ENCODE peak calls at places on chromosomes 7 and 10, in six cellular contexts. B is heart right ventricle, F is BJ, J is Caco-2, X is IMR-90, H is brain microvascular endothelial cell. Y is an unnamed sample.

GRCh38 chr7:47482013-47482761 is 99.7 kb downstream of the TNS3 start:
- DNase-seq in B (peak; percentile 70), F (peak; percentile 76), J (peak; percentile 62), X (peak; percentile 98), H (peak; percentile 96), Y (peak; percentile 99)

GRCh38 chr10:127921751-127922140 is 14.8 kb downstream of the PTPRE start:
- DNase-seq in B (no peak), F (no peak), J (no peak), X (no peak), H (no peak), Y (no peak)

GRCh38 chr7:11557627-11558026 is 274.4 kb downstream of the THSD7A start:
- DNase-seq in B (no peak), F (no peak), J (peak; percentile 61), X (no peak), H (peak; percentile 2), Y (no peak)

GRCh38 chr7:45259966-45260646 is 102.5 kb downstream of the RAMP3 start:
- DNase-seq in B (peak; percentile 43), F (no peak), J (peak; percentile 76), X (peak; percentile 7), H (peak; percentile 7), Y (no peak)

GRCh38 chr10:25059990-25060389 is 43.6 kb downstream of the THNSL1 start:
- DNase-seq in B (no peak), F (no peak), J (peak; percentile 94), X (peak; percentile 75), H (peak; percentile 90), Y (peak; percentile 77)

GRCh38 chr7:49911906-49912305 is 138.5 kb downstream of the VWC2 start:
- DNase-seq in B (no peak), F (no peak), J (no peak), X (no peak), H (no peak), Y (no peak)

GRCh38 chr7:105353752-105354328 is 34.9 kb downstream of the SRPK2 start:
- DNase-seq in B (peak; percentile 53), F (no peak), J (no peak), X (no peak), H (peak; percentile 61), Y (no peak)

GRCh38 chr10:130580975-130581374 is 444.8 kb downstream of the GLRX3 start:
- DNase-seq in B (no peak), F (no peak), J (no peak), X (no peak), H (no peak), Y (no peak)

GRCh38 chr7:51315393-51316261 is 982 bp downstream of the COBL start:
- DNase-seq in B (no peak), F (no peak), J (peak; percentile 89), X (no peak), H (no peak), Y (peak; percentile 37)

GRCh38 chr7:159310457-159311171 is 165.9 kb upstream of the VIPR2 start:
- DNase-seq in B (no peak), F (no peak), J (peak; percentile 43), X (no peak), H (no peak), Y (no peak)

GRCh38 chr7:50363327-50364060 is 59.0 kb downstream of the IKZF1 start:
- DNase-seq in B (no peak), F (no peak), J (no peak), X (no peak), H (no peak), Y (no peak)

GRCh38 chr10:126702181-126702580 is 31.7 kb upstream of the C10orf90 start:
- DNase-seq in B (no peak), F (no peak), J (no peak), X (peak; percentile 2), H (peak; percentile 37), Y (no peak)

GRCh38 chr7:932651-932975 is 21.9 kb downstream of the ADAP1 start:
- DNase-seq in B (no peak), F (no peak), J (no peak), X (no peak), H (no peak), Y (no peak)

DNA sequence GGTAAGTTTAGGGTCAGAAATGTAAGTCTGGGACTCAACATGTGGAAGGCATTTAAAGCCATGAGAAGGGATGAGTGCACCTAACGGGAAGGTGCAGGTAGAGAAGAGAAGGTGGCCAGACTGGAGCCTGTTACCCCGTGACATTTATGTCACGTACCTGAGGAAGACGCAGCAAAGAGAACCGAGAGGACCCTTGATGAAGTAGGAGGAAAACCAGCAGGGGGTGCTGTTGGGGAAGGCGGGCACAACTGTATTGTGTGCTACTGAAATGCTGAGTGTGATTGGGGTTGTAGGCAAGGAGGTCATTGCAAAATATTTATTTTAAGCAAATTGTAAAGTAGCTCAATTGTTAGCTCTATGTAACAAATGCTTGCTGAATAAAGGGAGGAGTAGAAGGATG is 338.2 kb upstream of the PRKCQ start:
- DNase-seq in B (peak; percentile 10), F (no peak), J (peak; percentile 18), X (no peak), H (peak; percentile 8), Y (no peak)
- TF ChIP-seq CTCF in B (peak; percentile 43), F (peak; percentile 47), J (peak; percentile 51), X (peak; percentile 17), H (peak; percentile 77), Y (peak; percentile 61)

DNA sequence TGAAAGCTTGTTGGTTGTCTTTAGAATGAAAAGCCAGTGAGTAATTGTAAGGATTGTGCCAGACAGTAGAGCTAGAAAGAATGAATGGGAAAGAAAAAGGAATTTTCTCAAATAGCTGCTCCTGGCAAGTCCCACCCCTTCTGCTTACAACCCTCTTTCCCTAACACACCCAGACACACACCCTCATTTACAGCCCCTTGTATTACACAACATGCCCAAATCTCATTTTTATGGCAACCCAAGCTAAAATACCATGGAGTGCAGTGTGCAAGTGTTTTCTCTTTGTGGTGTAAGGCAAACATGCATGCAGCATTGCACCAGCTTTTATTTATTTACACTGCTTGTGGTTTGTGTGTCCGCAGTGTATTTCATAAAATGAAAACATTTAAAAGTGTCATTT is 1.5 kb downstream of the PRKAR2B start:
- DNase-seq in B (no peak), F (peak; percentile 78), J (no peak), X (peak; percentile 61), H (no peak), Y (no peak)
- H3K4me3 ChIP-seq in B (peak overlapping the region; percentile 85), F (no peak overlapping the region), J (no peak overlapping the region), X (peak overlapping the region; percentile 5), H (no peak overlapping the region), Y (peak overlapping the region; percentile 81)

GRCh38 chr10:90650858-90651257 is 207.0 kb downstream of the HTR7 start:
- DNase-seq in B (no peak), F (no peak), J (no peak), X (no peak), H (no peak), Y (no peak)

GRCh38 chr10:90652519-90652918 is 205.3 kb downstream of the HTR7 start:
- DNase-seq in B (no peak), F (no peak), J (peak; percentile 11), X (peak; percentile 20), H (peak; percentile 56), Y (no peak)
- TF ChIP-seq CTCF in B (peak; percentile 34), F (peak; percentile 58), J (no peak), X (peak; percentile 46), H (peak; percentile 83), Y (peak; percentile 67)

GRCh38 chr10:1423676-1424253 is 313.6 kb downstream of the ADARB2 start:
- DNase-seq in B (no peak), F (no peak), J (no peak), X (no peak), H (no peak), Y (no peak)

GRCh38 chr10:1419796-1420429 is 317.4 kb downstream of the ADARB2 start:
- DNase-seq in B (no peak), F (no peak), J (no peak), X (no peak), H (no peak), Y (no peak)

GRCh38 chr10:1422275-1422674 is 315.1 kb downstream of the ADARB2 start:
- DNase-seq in B (no peak), F (no peak), J (no peak), X (no peak), H (no peak), Y (no peak)

GRCh38 chr10:1418031-1418550 is 319.2 kb downstream of the ADARB2 start:
- DNase-seq in B (no peak), F (no peak), J (no peak), X (no peak), H (no peak), Y (no peak)

DNA sequence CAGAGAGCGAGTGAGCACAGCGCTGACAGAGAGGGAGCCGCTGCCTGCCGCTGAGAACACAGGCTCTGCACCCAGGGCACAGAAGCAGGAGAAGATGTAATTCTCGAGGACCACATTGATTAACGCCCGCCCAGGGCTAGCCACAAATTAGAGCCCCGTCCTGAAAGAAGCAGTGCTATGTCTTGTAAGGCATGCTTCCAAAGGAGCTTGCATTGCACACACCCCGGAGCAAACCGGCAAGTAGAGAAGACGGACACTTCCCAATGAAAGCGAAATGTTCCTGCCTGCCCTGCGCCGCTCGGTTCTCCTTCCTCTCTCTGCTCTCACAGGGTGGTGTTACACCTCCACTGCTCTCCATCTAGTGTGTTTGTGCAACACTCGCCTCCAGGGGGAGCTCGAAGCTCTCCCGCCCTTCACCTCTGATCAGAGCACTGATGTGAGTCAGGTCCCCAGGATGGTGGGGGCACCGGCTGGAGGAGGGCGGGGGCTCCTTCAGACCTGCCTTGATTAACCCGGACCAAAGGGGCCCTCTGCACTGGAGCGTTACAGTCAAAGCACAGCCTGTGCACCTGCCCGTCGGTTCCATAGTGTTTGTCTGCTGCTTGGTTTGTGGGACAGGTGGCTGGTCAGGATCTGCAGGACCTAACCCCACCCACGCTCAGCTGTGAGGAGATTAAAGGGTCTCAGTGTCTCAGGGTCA is 316.5 kb downstream of the ADARB2 start:
- DNase-seq in B (peak; percentile 10), F (no peak), J (peak; percentile 87), X (no peak), H (peak; percentile 49), Y (no peak)
- H3K4me3 ChIP-seq in B (no peak overlapping the region), F (no peak overlapping the region), J (peak overlapping the region; percentile 10), X (no peak overlapping the region), H (no peak overlapping the region), Y (no peak overlapping the region)

GRCh38 chr10:74000892-74001669 is 3.2 kb downstream of the VCL start:
- DNase-seq in B (no peak), F (no peak), J (no peak), X (no peak), H (no peak), Y (no peak)

GRCh38 chr10:73998623-73999622 is 1.0 kb downstream of the VCL start:
- DNase-seq in B (peak; percentile 71), F (peak; percentile 47), J (peak; percentile 81), X (peak; percentile 86), H (peak; percentile 65), Y (no peak)

GRCh38 chr10:73997806-73998622 is at the start of gene VCL:
- DNase-seq in B (peak; percentile 98), F (peak; percentile 89), J (peak; percentile 100), X (peak; percentile 97), H (peak; percentile 98), Y (peak; percentile 92)

GRCh38 chr10:73997479-73997805 is 474 bp upstream of the VCL start:
- DNase-seq in B (no peak), F (no peak), J (no peak), X (no peak), H (no peak), Y (no peak)

DNA sequence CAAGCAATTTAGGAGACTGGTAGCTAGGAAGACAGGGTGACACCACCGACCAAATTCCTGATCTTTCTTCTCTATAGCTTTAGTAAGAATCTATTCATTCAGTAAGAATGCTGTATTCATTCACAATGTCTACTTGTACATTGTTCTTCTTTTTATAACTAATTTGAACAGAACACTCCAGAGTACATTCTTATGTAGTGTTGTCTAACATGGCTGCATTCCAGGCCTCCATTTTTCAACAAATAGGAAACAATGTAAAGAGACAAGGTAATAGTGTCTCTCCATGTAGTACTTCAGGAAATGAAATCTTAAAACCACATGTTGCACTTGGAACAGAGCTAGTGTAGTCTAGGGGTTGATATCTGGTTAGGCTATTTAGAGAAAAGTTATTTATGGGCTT is 1.8 kb downstream of the VCL start:
- DNase-seq in B (no peak), F (no peak), J (no peak), X (peak; percentile 59), H (no peak), Y (no peak)
- TF ChIP-seq CTCF in B (no peak), F (no peak), J (no peak), X (no peak), H (no peak), Y (no peak)